ENCODE peak calls at places on chromosomes 1 and 21, in nine cellular contexts. Y is sigmoid colon, N is stomach, O is SK-N-SH, M is K562, I is H1, L is suprapubic skin, K is transverse colon, P is HepG2. Q is an unnamed sample.

GRCh38 chr1:169762699-169763098 is 28.8 kb upstream of the SELE start:
- DNase-seq in P (no peak), N (no peak), M (no peak), K (no peak), L (no peak), I (no peak), Y (no peak), O (no peak), Q (no peak)

GRCh38 chr1:20252587-20252986 is 38.1 kb upstream of the VWA5B1 start:
- DNase-seq in O (no peak), N (no peak), K (no peak), Y (no peak), I (no peak), P (no peak), L (no peak), M (no peak), Q (no peak)

GRCh38 chr1:27011058-27011764 is 1.4 kb downstream of the TENT5B start:
- DNase-seq in K (peak; percentile 57), P (no peak), N (peak; percentile 58), L (no peak), Y (peak; percentile 87), I (peak; percentile 85), O (no peak), M (peak; percentile 88), Q (no peak)

GRCh38 chr1:6960291-6960758 is 175.1 kb downstream of the CAMTA1 start:
- DNase-seq in P (no peak), N (no peak), M (no peak), I (no peak), K (no peak), Y (no peak), O (peak; percentile 58), L (no peak), Q (no peak)

GRCh38 chr1:211036701-211037494 is 97.0 kb downstream of the KCNH1 start:
- DNase-seq in Y (no peak), O (no peak), I (no peak), K (no peak), P (peak; percentile 39), L (no peak), M (peak; percentile 44), N (no peak), Q (no peak)

GRCh38 chr1:205069371-205070125 is 14.7 kb downstream of the TMEM81 start:
- DNase-seq in P (no peak), O (peak; percentile 9), Y (peak; percentile 62), N (no peak), K (no peak), I (no peak), L (peak; percentile 78), M (no peak), Q (peak; percentile 83)

GRCh38 chr1:99675994-99676393 is 30.1 kb downstream of the PALMD start:
- DNase-seq in Y (no peak), M (no peak), N (no peak), I (no peak), L (no peak), K (no peak), P (no peak), O (no peak), Q (no peak)

GRCh38 chr1:21059021-21059420 is 117.7 kb downstream of the EIF4G3 start:
- DNase-seq in K (no peak), P (no peak), Y (no peak), L (no peak), I (no peak), M (no peak), N (no peak), O (no peak), Q (no peak)

GRCh38 chr1:204889681-204890373 is 19.2 kb downstream of the NFASC start:
- DNase-seq in Y (no peak), O (peak; percentile 79), P (no peak), I (no peak), L (no peak), M (no peak), K (no peak), N (no peak), Q (no peak)

GRCh38 chr1:78370779-78371482 is 119.8 kb upstream of the PTGFR start:
- DNase-seq in P (no peak), K (no peak), M (no peak), Y (no peak), N (no peak), L (no peak), O (no peak), I (no peak), Q (no peak)

GRCh38 chr21:39182484-39183271 is 573 bp downstream of the PSMG1 start:
- DNase-seq in K (peak; percentile 23), N (no peak), O (no peak), Y (peak; percentile 73), P (no peak), I (no peak), L (no peak), M (peak; percentile 56), Q (no peak)

GRCh38 chr1:181014431-181015257 is 8.0 kb downstream of the STX6 start:
- DNase-seq in M (no peak), L (no peak), P (no peak), K (no peak), Y (no peak), I (no peak), N (no peak), O (no peak), Q (no peak)

GRCh38 chr1:192550922-192551534 is 24.5 kb upstream of the RGS1 start:
- DNase-seq in O (no peak), M (no peak), K (no peak), P (no peak), L (no peak), N (no peak), I (no peak), Y (no peak), Q (no peak)

GRCh38 chr1:7580923-7581753 is 190.0 kb upstream of the VAMP3 start:
- DNase-seq in I (no peak), M (no peak), O (no peak), Y (peak; percentile 52), P (no peak), K (no peak), L (peak; percentile 68), N (no peak), Q (no peak)

GRCh38 chr1:226355679-226356583 is 47.0 kb upstream of the LIN9 start:
- DNase-seq in Y (no peak), M (no peak), N (no peak), P (no peak), L (no peak), I (no peak), O (peak; percentile 54), K (peak; percentile 42), Q (no peak)

GRCh38 chr1:89274431-89274857 is 1.8 kb upstream of the GBP5 start:
- DNase-seq in K (no peak), M (no peak), O (no peak), P (no peak), L (no peak), N (no peak), Y (no peak), I (no peak), Q (no peak)

GRCh38 chr1:159598196-159598595 is 10.6 kb downstream of the APCS start:
- DNase-seq in N (no peak), M (no peak), L (no peak), K (no peak), P (peak; percentile 18), O (no peak), I (no peak), Y (no peak), Q (no peak)

GRCh38 chr1:35564037-35564883 is 6.7 kb downstream of the NCDN start:
- DNase-seq in I (peak; percentile 94), P (peak; percentile 73), M (peak; percentile 92), L (peak; percentile 89), Y (peak; percentile 85), N (peak; percentile 88), K (peak; percentile 80), O (peak; percentile 87), Q (no peak)
- TF ChIP-seq POLR2AphosphoS5 in I (no peak), P (no peak), M (no peak), L (no peak), Y (no peak), N (no peak), K (no peak), O (no peak), Q (no peak)

DNA sequence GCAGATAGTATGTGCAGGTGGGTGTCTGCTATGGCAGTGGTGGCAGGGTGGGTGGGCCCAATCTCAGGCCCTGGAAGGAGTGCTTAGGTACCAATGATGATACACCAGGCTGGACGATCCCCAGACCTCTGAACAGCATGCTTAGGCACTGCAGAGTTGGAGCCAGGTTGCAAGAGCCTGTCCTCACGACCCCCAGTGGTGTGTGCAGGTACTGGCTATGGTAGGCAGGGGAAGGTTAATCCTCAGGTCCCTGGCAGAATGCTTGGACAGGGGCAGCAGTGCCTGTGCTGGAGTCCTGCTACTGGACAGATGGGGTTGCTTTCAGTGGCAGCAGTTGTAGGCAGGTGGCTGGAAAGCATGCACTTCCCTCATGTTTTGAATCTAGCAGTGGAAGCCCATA is 100.5 kb upstream of the NEK7 start:
- DNase-seq in P (peak; percentile 5), K (no peak), L (no peak), Y (no peak), N (no peak), O (peak; percentile 2), M (peak; percentile 31), I (peak; percentile 75), Q (no peak)
- TF ChIP-seq EP300 in P (no peak), K (no peak), L (no peak), Y (no peak), N (no peak), O (no peak), M (no peak), I (no peak), Q (no peak)

DNA sequence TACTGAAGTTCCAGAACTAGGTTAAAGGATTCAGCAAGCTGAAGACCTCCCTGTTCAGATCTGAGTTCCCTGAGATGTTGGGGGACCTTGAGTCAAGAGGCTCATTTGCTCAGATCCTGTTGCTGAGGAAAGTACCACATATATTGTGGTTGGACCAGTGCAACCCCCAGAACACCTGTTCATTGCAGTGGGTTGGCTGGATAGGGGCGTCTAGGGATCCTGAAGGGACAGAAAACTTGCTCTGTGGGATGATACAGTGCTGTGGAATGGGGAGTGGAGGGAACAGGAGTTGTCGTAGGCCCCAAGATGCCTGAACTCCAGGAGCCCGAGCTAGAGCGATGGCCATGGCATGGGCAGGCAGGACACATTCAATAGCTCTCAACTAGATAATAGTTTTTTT is 24.6 kb upstream of the MAPKAPK2 start:
- DNase-seq in P (no peak), K (no peak), Y (no peak), L (no peak), N (no peak), M (no peak), O (no peak), I (no peak), Q (no peak)
- H3K4me1 ChIP-seq in P (peaks cover 22% of the 10 kb centered on the region), K (peaks cover 36% of the 10 kb centered on the region), Y (peaks cover 19% of the 10 kb centered on the region), L (peaks cover 22% of the 10 kb centered on the region), N (peaks cover 29% of the 10 kb centered on the region), M (peaks cover 57% of the 10 kb centered on the region), O (no peaks in the 10 kb centered on the region), I (peaks cover 9% of the 10 kb centered on the region), Q (peaks cover 13% of the 10 kb centered on the region)

DNA sequence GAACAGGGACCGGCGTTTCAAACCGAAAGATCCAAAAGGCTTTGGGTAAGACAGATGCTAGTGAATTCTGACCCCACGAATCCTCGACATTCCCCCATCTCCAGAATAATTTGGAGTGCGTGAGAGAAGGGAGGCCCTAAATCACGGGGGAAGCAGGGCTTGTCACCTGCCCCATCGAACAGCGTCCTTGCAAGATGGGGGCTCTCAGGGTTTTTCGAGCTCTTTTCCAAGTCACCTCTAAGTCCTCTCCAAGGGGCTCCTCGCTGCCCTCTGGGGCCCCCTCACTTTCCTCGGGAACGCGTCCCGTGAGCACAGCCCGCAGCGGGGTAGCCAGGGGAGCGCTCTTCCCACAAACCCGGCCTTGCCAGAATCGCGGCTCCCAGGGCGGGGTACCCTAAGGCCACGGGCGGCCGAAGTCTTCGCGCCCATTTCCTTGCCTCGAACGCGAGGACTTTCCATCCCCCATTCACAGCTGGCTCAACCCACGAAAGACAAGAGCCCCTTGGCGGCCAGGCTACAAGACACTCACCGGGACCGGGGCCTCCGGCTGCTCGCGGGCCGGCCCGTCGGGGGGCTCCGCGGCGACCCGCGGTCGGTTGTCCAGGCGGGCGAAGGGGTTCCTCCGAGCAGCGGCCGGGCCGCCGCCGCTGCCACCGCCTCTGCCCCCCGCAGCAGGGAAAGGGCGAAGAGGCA is 546 bp downstream of the DONSON start:
- DNase-seq in I (no peak), P (no peak), O (no peak), K (peak; percentile 41), L (peak; percentile 85), Y (peak; percentile 74), N (peak; percentile 34), M (peak; percentile 67), Q (peak; percentile 22)
- TF ChIP-seq POLR2AphosphoS5 in I (no peak), P (no peak), O (no peak), K (no peak), L (no peak), Y (no peak), N (no peak), M (no peak), Q (no peak)

Q was measured in upper lobe of left lung.